ENCODE peak calls at places on chromosomes 11 and 22, in four cellular contexts. W, E, Q and F are unnamed samples.
A peak's percentile ranks its signal among the peaks of the same experiment; 100 is the strongest.

GRCh38 chr11:97961431-97961830 is 1059.3 kb upstream of the CNTN5 start:
- DNase-seq in W (no peak), E (no peak), Q (no peak), F (no peak)

GRCh38 chr11:68806931-68807844 is 34.5 kb downstream of the CPT1A start:
- DNase-seq in W (no peak), E (no peak), Q (no peak), F (no peak)

GRCh38 chr11:46246514-46246913 is 30.9 kb upstream of the CREB3L1 start:
- DNase-seq in W (no peak), E (no peak), Q (no peak), F (no peak)

GRCh38 chr22:39368402-39368801 is 18.6 kb downstream of the SYNGR1 start:
- DNase-seq in W (no peak), E (no peak), Q (no peak), F (no peak)

GRCh38 chr11:13316528-13316961 is 39.0 kb downstream of the BMAL1 start:
- DNase-seq in W (no peak), E (no peak), Q (no peak), F (no peak)

GRCh38 chr22:41687901-41688364 is 734 bp downstream of the SNU13 start:
- DNase-seq in W (no peak), E (no peak), Q (no peak), F (no peak)

GRCh38 chr11:128511712-128512111 is 75.6 kb downstream of the ETS1 start:
- DNase-seq in W (no peak), E (no peak), Q (no peak), F (no peak)

GRCh38 chr11:122998727-122999370 is 17.2 kb upstream of the BSX start:
- DNase-seq in W (no peak), E (peak; percentile 46), Q (no peak), F (no peak)

GRCh38 chr11:36151933-36152580 is 137.2 kb downstream of the COMMD9 start:
- DNase-seq in W (no peak), E (peak; percentile 21), Q (no peak), F (no peak)

GRCh38 chr11:87215236-87215635 is 177.5 kb downstream of the TMEM135 start:
- DNase-seq in W (no peak), E (no peak), Q (no peak), F (no peak)

GRCh38 chr11:109085708-109086373 is 336.1 kb upstream of the C11orf87 start:
- DNase-seq in W (no peak), E (no peak), Q (no peak), F (no peak)

GRCh38 chr22:44870021-44870420 is 117.6 kb downstream of the ARHGAP8 start:
- DNase-seq in W (no peak), E (no peak), Q (no peak), F (no peak)

GRCh38 chr22:31229402-31230140 is 17.5 kb downstream of the LIMK2 start:
- DNase-seq in W (peak; percentile 81), E (no peak), Q (no peak), F (no peak)

GRCh38 chr22:50542416-50542927 is 3.2 kb upstream of the KLHDC7B start:
- DNase-seq in W (no peak), E (no peak), Q (no peak), F (peak; percentile 80)

GRCh38 chr11:69174841-69175240 is 19.1 kb downstream of the SMIM38 start:
- DNase-seq in W (no peak), E (no peak), Q (no peak), F (no peak)

GRCh38 chr11:17693531-17693930 is 25.8 kb upstream of the MYOD1 start:
- DNase-seq in W (no peak), E (no peak), Q (no peak), F (no peak)

GRCh38 chr11:10476342-10476741 is 21.3 kb downstream of the AMPD3 start:
- DNase-seq in W (no peak), E (no peak), Q (no peak), F (no peak)

GRCh38 chr11:133840479-133840941 is 4.8 kb downstream of the SPATA19 start:
- DNase-seq in W (no peak), E (peak; percentile 60), Q (no peak), F (no peak)

GRCh38 chr22:31544481-31545480 is 48.4 kb downstream of the SFI1 start:
- DNase-seq in W (no peak), E (no peak), Q (peak; percentile 23), F (no peak)

GRCh38 chr22:21949948-21950347 is 2.7 kb downstream of the PPM1F start:
- DNase-seq in W (no peak), E (no peak), Q (no peak), F (no peak)

GRCh38 chr22:21952586-21953571 is at the start of gene PPM1F:
- DNase-seq in W (peak; percentile 91), E (peak; percentile 97), Q (peak; percentile 57), F (peak; percentile 99)

GRCh38 chr22:21951931-21952465 is 650 bp downstream of the PPM1F start:
- DNase-seq in W (peak; percentile 57), E (no peak), Q (no peak), F (peak; percentile 51)

GRCh38 chr22:21949569-21949918 is 3.1 kb downstream of the PPM1F start:
- DNase-seq in W (no peak), E (no peak), Q (no peak), F (no peak)

DNA sequence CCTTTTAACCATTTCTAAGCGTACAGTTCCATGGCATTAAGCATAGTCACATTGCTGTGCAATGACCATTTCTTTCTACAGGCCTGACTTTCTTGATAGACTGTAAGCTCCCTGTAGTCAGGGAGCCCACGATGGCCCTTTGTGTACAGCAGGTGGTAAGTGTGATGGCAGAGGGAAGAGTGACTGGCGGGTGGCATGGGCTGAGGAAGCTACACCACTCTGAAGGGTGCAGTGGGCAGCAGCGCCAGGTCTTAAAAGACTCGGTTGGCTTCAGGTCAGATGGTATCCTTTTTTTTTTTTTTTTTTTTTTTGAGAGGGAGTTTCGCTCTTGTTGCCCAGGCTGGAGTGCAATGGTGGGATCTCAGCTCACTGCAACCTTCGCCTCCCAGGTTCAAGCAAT is 1.6 kb downstream of the PPM1F start:
- DNase-seq in W (no peak), E (no peak), Q (no peak), F (no peak)
- TF ChIP-seq CTCF in W (no peak), E (no peak), Q (no peak), F (no peak)

GRCh38 chr11:6663794-6664478 is 8.3 kb upstream of the DCHS1 start:
- DNase-seq in W (no peak), E (no peak), Q (no peak), F (no peak)

GRCh38 chr11:6670202-6670830 is 12.8 kb downstream of the MRPL17 start:
- DNase-seq in W (no peak), E (no peak), Q (no peak), F (no peak)

GRCh38 chr11:6666302-6667183 is 10.9 kb upstream of the DCHS1 start:
- DNase-seq in W (no peak), E (no peak), Q (no peak), F (no peak)

GRCh38 chr11:6672006-6672405 is 11.1 kb downstream of the MRPL17 start:
- DNase-seq in W (no peak), E (no peak), Q (no peak), F (no peak)

DNA sequence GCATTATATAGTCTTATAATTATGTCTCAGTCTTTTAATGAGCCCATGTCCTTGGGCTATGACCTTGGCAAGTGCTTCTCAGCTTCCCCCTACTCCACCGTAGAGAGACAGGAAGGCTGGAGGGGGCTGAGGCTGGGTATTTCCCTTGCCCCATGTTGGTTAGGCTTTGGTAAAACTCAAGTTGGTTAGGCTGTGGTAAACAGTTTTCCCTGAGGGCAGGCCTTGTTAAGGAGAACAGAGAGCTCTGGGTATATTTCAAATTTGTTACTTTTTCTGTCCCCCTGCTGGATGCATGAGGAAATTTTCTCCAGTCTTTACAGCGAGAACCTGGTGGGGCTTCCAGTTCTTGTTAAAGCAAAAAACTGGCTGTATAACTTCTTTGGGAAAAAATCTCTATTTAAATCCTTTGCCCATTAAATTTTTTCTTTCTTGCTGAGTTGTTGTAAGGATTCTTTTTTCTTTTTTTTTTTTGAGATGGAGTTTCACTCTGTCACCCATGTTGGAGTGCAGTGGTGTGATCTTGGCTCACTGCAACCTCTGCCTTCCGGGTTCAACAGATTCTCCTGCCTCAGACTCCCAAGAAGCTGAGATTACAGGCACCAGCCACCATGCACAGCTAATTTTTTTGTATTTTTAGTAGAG is 12.2 kb upstream of the DCHS1 start:
- DNase-seq in W (no peak), E (no peak), Q (peak; percentile 41), F (no peak)
- TF ChIP-seq CTCF in W (no peak), E (peak; percentile 59), Q (peak; percentile 43), F (no peak)

DNA sequence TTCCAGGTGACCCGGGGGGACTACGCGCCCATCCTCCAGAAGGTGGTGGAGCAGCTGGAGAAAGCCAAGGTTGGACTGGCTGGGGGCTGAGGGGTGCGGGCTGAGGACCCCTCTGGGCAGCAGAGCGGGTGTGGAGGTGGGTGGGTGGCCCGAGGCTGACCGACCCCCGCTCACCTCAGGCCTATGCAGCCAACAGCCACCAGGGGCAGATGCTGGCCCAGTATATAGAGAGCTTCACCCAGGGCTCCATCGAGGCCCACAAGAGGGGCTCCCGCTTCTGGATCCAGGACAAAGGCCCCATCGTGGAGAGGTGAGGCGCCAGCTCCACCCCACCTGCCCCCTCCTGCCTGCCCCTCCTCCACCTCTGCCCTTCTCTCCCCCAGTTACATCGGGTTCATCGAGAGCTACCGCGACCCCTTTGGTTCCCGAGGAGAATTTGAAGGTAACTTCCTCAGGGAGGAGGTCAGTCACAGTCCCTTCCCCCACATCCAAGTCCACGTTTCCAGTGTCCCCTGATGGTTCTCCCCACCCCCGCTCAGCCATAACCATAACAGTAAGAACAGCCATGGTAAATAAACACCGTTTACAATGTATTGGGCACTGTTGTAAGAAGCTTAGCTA is 11.2 kb downstream of the DPP3 start:
- DNase-seq in W (no peak), E (no peak), Q (no peak), F (no peak)
- TF ChIP-seq CTCF in W (no peak), E (peak; percentile 46), Q (peak; percentile 10), F (no peak)

GRCh38 chr22:20117656-20118571 is 888 bp upstream of the TRMT2A start:
- DNase-seq in W (no peak), E (no peak), Q (no peak), F (peak; percentile 77)

GRCh38 chr22:20116376-20116950 is 559 bp downstream of the RANBP1 start:
- DNase-seq in W (no peak), E (no peak), Q (no peak), F (peak; percentile 62)

GRCh38 chr22:20118572-20119020 is 1.6 kb upstream of the TRMT2A start:
- DNase-seq in W (no peak), E (no peak), Q (no peak), F (no peak)

GRCh38 chr22:20115691-20116375 is at the start of gene RANBP1:
- DNase-seq in W (no peak), E (no peak), Q (no peak), F (no peak)

GRCh38 chr22:20116951-20117645 is at the start of gene TRMT2A:
- DNase-seq in W (peak; percentile 99), E (peak; percentile 99), Q (peak; percentile 95), F (peak; percentile 100)
- TF ChIP-seq CTCF in W (no peak), E (no peak), Q (peak; percentile 65), F (peak; percentile 33)